ENCODE peak calls at places on chromosomes 4 and X, in nine cellular contexts. One of them, this sample, is unnamed.

GRCh38 chrX:74286950-74287349 is 17.0 kb upstream of the ZCCHC13 start:
- DNase-seq in left lung: no peak
- DNase-seq in neuronal stem cell: no peak
- DNase-seq in mesenchymal stem cell: peak; percentile 50
- DNase-seq in IMR-90: peak; percentile 85
- DNase-seq in lung: no peak
- DNase-seq in Peyer's patch: no peak
- DNase-seq in effector memory CD4-positive, alpha-beta T cell: no peak
- DNase-seq in adipocyte: peak; percentile 74
- DNase-seq in this sample: no peak

GRCh38 chr4:176123710-176124407 is 58.2 kb downstream of the WDR17 start:
- DNase-seq in adipocyte: peak; percentile 38
- DNase-seq in left lung: no peak
- DNase-seq in neuronal stem cell: peak; percentile 6
- DNase-seq in mesenchymal stem cell: peak; percentile 20
- DNase-seq in effector memory CD4-positive, alpha-beta T cell: no peak
- DNase-seq in IMR-90: no peak
- DNase-seq in lung: no peak
- DNase-seq in Peyer's patch: peak; percentile 49
- DNase-seq in this sample: peak; percentile 25

GRCh38 chr4:93810340-93810992 is 18.1 kb upstream of the ATOH1 start:
- DNase-seq in Peyer's patch: no peak
- DNase-seq in effector memory CD4-positive, alpha-beta T cell: no peak
- DNase-seq in neuronal stem cell: no peak
- DNase-seq in IMR-90: no peak
- DNase-seq in left lung: no peak
- DNase-seq in lung: no peak
- DNase-seq in mesenchymal stem cell: no peak
- DNase-seq in adipocyte: no peak
- DNase-seq in this sample: no peak

GRCh38 chr4:141501931-141502330 is 134.5 kb upstream of the IL15 start:
- DNase-seq in effector memory CD4-positive, alpha-beta T cell: no peak
- DNase-seq in IMR-90: peak; percentile 54
- DNase-seq in left lung: no peak
- DNase-seq in lung: no peak
- DNase-seq in mesenchymal stem cell: peak; percentile 54
- DNase-seq in adipocyte: peak; percentile 47
- DNase-seq in Peyer's patch: no peak
- DNase-seq in neuronal stem cell: no peak
- DNase-seq in this sample: no peak

GRCh38 chr4:54843946-54844345 is 186.2 kb downstream of the KIT start:
- DNase-seq in mesenchymal stem cell: no peak
- DNase-seq in IMR-90: no peak
- DNase-seq in Peyer's patch: no peak
- DNase-seq in lung: no peak
- DNase-seq in effector memory CD4-positive, alpha-beta T cell: no peak
- DNase-seq in left lung: no peak
- DNase-seq in adipocyte: no peak
- DNase-seq in neuronal stem cell: no peak
- DNase-seq in this sample: no peak

GRCh38 chrX:45322820-45323219 is 122.1 kb upstream of the DIPK2B start:
- DNase-seq in IMR-90: peak; percentile 45
- DNase-seq in Peyer's patch: no peak
- DNase-seq in mesenchymal stem cell: peak; percentile 26
- DNase-seq in adipocyte: peak; percentile 17
- DNase-seq in left lung: no peak
- DNase-seq in effector memory CD4-positive, alpha-beta T cell: no peak
- DNase-seq in lung: no peak
- DNase-seq in neuronal stem cell: no peak
- DNase-seq in this sample: no peak

GRCh38 chr4:187814737-187815465 is 180.7 kb upstream of the ZFP42 start:
- DNase-seq in effector memory CD4-positive, alpha-beta T cell: no peak
- DNase-seq in left lung: peak; percentile 72
- DNase-seq in Peyer's patch: no peak
- DNase-seq in adipocyte: no peak
- DNase-seq in neuronal stem cell: no peak
- DNase-seq in IMR-90: peak; percentile 23
- DNase-seq in lung: peak; percentile 45
- DNase-seq in mesenchymal stem cell: no peak
- DNase-seq in this sample: no peak

GRCh38 chr4:95091272-95091671 is 333.5 kb downstream of the BMPR1B start:
- DNase-seq in adipocyte: peak; percentile 65
- DNase-seq in effector memory CD4-positive, alpha-beta T cell: no peak
- DNase-seq in neuronal stem cell: no peak
- DNase-seq in Peyer's patch: no peak
- DNase-seq in mesenchymal stem cell: no peak
- DNase-seq in lung: no peak
- DNase-seq in left lung: no peak
- DNase-seq in IMR-90: peak; percentile 38
- DNase-seq in this sample: no peak

GRCh38 chrX:123171781-123172180 is 12.3 kb upstream of the GRIA3 start:
- DNase-seq in IMR-90: no peak
- DNase-seq in adipocyte: no peak
- DNase-seq in neuronal stem cell: no peak
- DNase-seq in mesenchymal stem cell: peak; percentile 42
- DNase-seq in Peyer's patch: no peak
- DNase-seq in left lung: no peak
- DNase-seq in effector memory CD4-positive, alpha-beta T cell: no peak
- DNase-seq in lung: no peak
- DNase-seq in this sample: no peak

GRCh38 chr4:121688261-121688660 is 8.5 kb downstream of the ANXA5 start:
- DNase-seq in Peyer's patch: no peak
- DNase-seq in effector memory CD4-positive, alpha-beta T cell: no peak
- DNase-seq in left lung: no peak
- DNase-seq in mesenchymal stem cell: no peak
- DNase-seq in neuronal stem cell: no peak
- DNase-seq in IMR-90: no peak
- DNase-seq in lung: no peak
- DNase-seq in adipocyte: no peak
- DNase-seq in this sample: no peak

GRCh38 chr4:121688696-121689095 is 8.1 kb downstream of the ANXA5 start:
- DNase-seq in lung: no peak
- DNase-seq in mesenchymal stem cell: no peak
- DNase-seq in IMR-90: no peak
- DNase-seq in Peyer's patch: no peak
- DNase-seq in neuronal stem cell: no peak
- DNase-seq in effector memory CD4-positive, alpha-beta T cell: no peak
- DNase-seq in adipocyte: no peak
- DNase-seq in left lung: no peak
- DNase-seq in this sample: no peak

GRCh38 chr4:121693450-121693849 is 3.3 kb downstream of the ANXA5 start:
- DNase-seq in mesenchymal stem cell: no peak
- DNase-seq in adipocyte: no peak
- DNase-seq in left lung: no peak
- DNase-seq in neuronal stem cell: no peak
- DNase-seq in IMR-90: peak; percentile 37
- DNase-seq in lung: no peak
- DNase-seq in effector memory CD4-positive, alpha-beta T cell: no peak
- DNase-seq in Peyer's patch: no peak
- DNase-seq in this sample: no peak

GRCh38 chr4:121692261-121692660 is 4.5 kb downstream of the ANXA5 start:
- DNase-seq in mesenchymal stem cell: no peak
- DNase-seq in Peyer's patch: no peak
- DNase-seq in adipocyte: no peak
- DNase-seq in left lung: no peak
- DNase-seq in neuronal stem cell: no peak
- DNase-seq in effector memory CD4-positive, alpha-beta T cell: no peak
- DNase-seq in IMR-90: no peak
- DNase-seq in lung: no peak
- DNase-seq in this sample: no peak

GRCh38 chr4:121690001-121690400 is 6.8 kb downstream of the ANXA5 start:
- DNase-seq in IMR-90: peak; percentile 86
- DNase-seq in mesenchymal stem cell: peak; percentile 93
- DNase-seq in left lung: no peak
- DNase-seq in neuronal stem cell: no peak
- DNase-seq in effector memory CD4-positive, alpha-beta T cell: no peak
- DNase-seq in adipocyte: peak; percentile 55
- DNase-seq in lung: no peak
- DNase-seq in Peyer's patch: no peak
- DNase-seq in this sample: no peak
- H3K36me3 ChIP-seq in IMR-90: peaks cover 28% of the 10 kb centered on the region
- H3K36me3 ChIP-seq in mesenchymal stem cell: peaks cover 71% of the 10 kb centered on the region
- H3K36me3 ChIP-seq in left lung: no peaks in the 10 kb centered on the region
- H3K36me3 ChIP-seq in neuronal stem cell: peaks cover 63% of the 10 kb centered on the region
- H3K36me3 ChIP-seq in effector memory CD4-positive, alpha-beta T cell: peaks cover 6% of the 10 kb centered on the region
- H3K36me3 ChIP-seq in adipocyte: peaks cover 53% of the 10 kb centered on the region
- H3K36me3 ChIP-seq in lung: peaks cover 12% of the 10 kb centered on the region
- H3K36me3 ChIP-seq in Peyer's patch: peaks cover 8% of the 10 kb centered on the region
- H3K36me3 ChIP-seq in this sample: peaks cover 5% of the 10 kb centered on the region

GRCh38 chr4:81214144-81214517 is 891 bp downstream of the PRKG2 start:
- DNase-seq in adipocyte: no peak
- DNase-seq in Peyer's patch: no peak
- DNase-seq in left lung: no peak
- DNase-seq in IMR-90: no peak
- DNase-seq in neuronal stem cell: peak; percentile 9
- DNase-seq in lung: no peak
- DNase-seq in mesenchymal stem cell: no peak
- DNase-seq in effector memory CD4-positive, alpha-beta T cell: no peak
- DNase-seq in this sample: no peak
- H3K4me3 ChIP-seq in adipocyte: peak overlapping the region; percentile 83
- H3K4me3 ChIP-seq in Peyer's patch: peak overlapping the region; percentile 34
- H3K4me3 ChIP-seq in left lung: peak overlapping the region; percentile 28
- H3K4me3 ChIP-seq in IMR-90: peak overlapping the region; percentile 64
- H3K4me3 ChIP-seq in neuronal stem cell: no peak overlapping the region
- H3K4me3 ChIP-seq in lung: peak overlapping the region; percentile 46
- H3K4me3 ChIP-seq in mesenchymal stem cell: peak overlapping the region; percentile 90
- H3K4me3 ChIP-seq in effector memory CD4-positive, alpha-beta T cell: no peak overlapping the region
- H3K4me3 ChIP-seq in this sample: peak overlapping the region; percentile 47

DNA sequence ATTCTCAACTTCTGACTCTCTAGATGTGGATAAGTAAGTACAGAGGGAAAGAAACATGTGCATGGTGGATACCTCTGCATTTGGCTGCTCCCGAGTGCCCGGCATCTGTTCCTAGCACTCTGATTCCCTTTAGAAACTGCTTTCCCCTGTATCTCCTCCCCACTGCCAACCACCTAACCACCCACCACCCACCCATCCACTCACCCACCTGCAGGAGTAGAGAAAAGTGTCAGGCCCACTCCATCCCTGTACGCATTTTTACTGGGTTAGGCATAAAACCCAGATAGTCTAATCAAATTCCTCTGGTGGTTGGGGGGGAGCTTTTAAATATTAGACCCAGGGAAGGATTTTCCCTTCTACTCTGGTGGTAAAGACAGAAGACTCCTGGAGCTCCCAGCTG is 63.0 kb downstream of the TMEM154 start:
- DNase-seq in IMR-90: no peak
- DNase-seq in left lung: no peak
- DNase-seq in mesenchymal stem cell: no peak
- DNase-seq in adipocyte: no peak
- DNase-seq in Peyer's patch: no peak
- DNase-seq in neuronal stem cell: no peak
- DNase-seq in effector memory CD4-positive, alpha-beta T cell: no peak
- DNase-seq in lung: no peak
- DNase-seq in this sample: no peak
- H3K27me3 ChIP-seq in IMR-90: peaks cover 49% of the 10 kb centered on the region
- H3K27me3 ChIP-seq in left lung: no peaks in the 10 kb centered on the region
- H3K27me3 ChIP-seq in mesenchymal stem cell: peaks cover 9% of the 10 kb centered on the region
- H3K27me3 ChIP-seq in adipocyte: peaks cover 39% of the 10 kb centered on the region
- H3K27me3 ChIP-seq in Peyer's patch: no peaks in the 10 kb centered on the region
- H3K27me3 ChIP-seq in neuronal stem cell: no peaks in the 10 kb centered on the region
- H3K27me3 ChIP-seq in effector memory CD4-positive, alpha-beta T cell: no peaks in the 10 kb centered on the region
- H3K27me3 ChIP-seq in lung: no peaks in the 10 kb centered on the region
- H3K27me3 ChIP-seq in this sample: no peaks in the 10 kb centered on the region

GRCh38 chrX:47197526-47197925 is 3.9 kb downstream of the UBA1 start:
- DNase-seq in mesenchymal stem cell: no peak
- DNase-seq in Peyer's patch: no peak
- DNase-seq in lung: no peak
- DNase-seq in effector memory CD4-positive, alpha-beta T cell: no peak
- DNase-seq in IMR-90: no peak
- DNase-seq in neuronal stem cell: no peak
- DNase-seq in adipocyte: no peak
- DNase-seq in left lung: no peak
- DNase-seq in this sample: no peak

GRCh38 chrX:47199286-47199685 is 5.7 kb downstream of the UBA1 start:
- DNase-seq in effector memory CD4-positive, alpha-beta T cell: no peak
- DNase-seq in mesenchymal stem cell: no peak
- DNase-seq in left lung: no peak
- DNase-seq in lung: no peak
- DNase-seq in IMR-90: no peak
- DNase-seq in Peyer's patch: no peak
- DNase-seq in neuronal stem cell: no peak
- DNase-seq in adipocyte: no peak
- DNase-seq in this sample: no peak

GRCh38 chrX:47200385-47201150 is 6.9 kb downstream of the UBA1 start:
- DNase-seq in IMR-90: peak; percentile 65
- DNase-seq in effector memory CD4-positive, alpha-beta T cell: no peak
- DNase-seq in lung: no peak
- DNase-seq in adipocyte: peak; percentile 34
- DNase-seq in Peyer's patch: peak; percentile 63
- DNase-seq in mesenchymal stem cell: no peak
- DNase-seq in left lung: no peak
- DNase-seq in neuronal stem cell: no peak
- DNase-seq in this sample: no peak

GRCh38 chrX:47198026-47198686 is 4.5 kb downstream of the UBA1 start:
- DNase-seq in adipocyte: no peak
- DNase-seq in Peyer's patch: no peak
- DNase-seq in neuronal stem cell: no peak
- DNase-seq in lung: no peak
- DNase-seq in effector memory CD4-positive, alpha-beta T cell: no peak
- DNase-seq in left lung: no peak
- DNase-seq in mesenchymal stem cell: no peak
- DNase-seq in IMR-90: peak; percentile 20
- DNase-seq in this sample: peak; percentile 61

DNA sequence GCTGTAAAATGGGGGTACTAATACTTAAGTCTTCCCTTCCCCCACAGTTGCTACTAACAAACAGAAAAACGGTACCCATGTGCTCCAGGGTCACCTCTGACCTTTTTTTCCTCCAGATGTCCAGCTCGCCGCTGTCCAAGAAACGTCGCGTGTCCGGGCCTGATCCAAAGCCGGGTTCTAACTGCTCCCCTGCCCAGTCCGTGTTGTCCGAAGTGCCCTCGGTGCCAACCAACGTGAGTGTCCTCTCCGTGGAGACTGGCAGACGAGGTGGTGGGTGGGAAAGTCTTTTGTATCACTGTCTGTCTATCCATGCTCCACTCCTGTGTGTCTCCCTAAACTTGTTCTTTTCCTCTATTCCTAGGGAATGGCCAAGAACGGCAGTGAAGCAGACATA is 5.1 kb downstream of the UBA1 start:
- DNase-seq in IMR-90: no peak
- DNase-seq in lung: no peak
- DNase-seq in Peyer's patch: no peak
- DNase-seq in adipocyte: no peak
- DNase-seq in mesenchymal stem cell: no peak
- DNase-seq in left lung: no peak
- DNase-seq in neuronal stem cell: no peak
- DNase-seq in effector memory CD4-positive, alpha-beta T cell: no peak
- DNase-seq in this sample: no peak
- H3K36me3 ChIP-seq in IMR-90: peaks cover 66% of the 10 kb centered on the region
- H3K36me3 ChIP-seq in lung: peaks cover 48% of the 10 kb centered on the region
- H3K36me3 ChIP-seq in Peyer's patch: peaks cover 39% of the 10 kb centered on the region
- H3K36me3 ChIP-seq in adipocyte: peaks cover 58% of the 10 kb centered on the region
- H3K36me3 ChIP-seq in mesenchymal stem cell: peaks cover 76% of the 10 kb centered on the region
- H3K36me3 ChIP-seq in left lung: no peaks in the 10 kb centered on the region
- H3K36me3 ChIP-seq in neuronal stem cell: peaks cover 88% of the 10 kb centered on the region
- H3K36me3 ChIP-seq in effector memory CD4-positive, alpha-beta T cell: peaks cover 61% of the 10 kb centered on the region
- H3K36me3 ChIP-seq in this sample: peaks cover 66% of the 10 kb centered on the region